ENCODE peak calls at places on chromosomes 11 and 22, in nine cellular contexts. W, Y, L, U, O, A, E, B and J are unnamed samples.
A peak's percentile ranks its signal among the peaks of the same experiment; 100 is the strongest.

GRCh38 chr22:38097557-38098409 is 12.7 kb downstream of the BAIAP2L2 start:
- DNase-seq in U (no peak), E (no peak), O (no peak), A (no peak), Y (peak; percentile 95), B (no peak), L (no peak), W (no peak), J (no peak)

GRCh38 chr11:18171377-18172000 is 1.1 kb upstream of the MRGPRX4 start:
- DNase-seq in O (no peak), E (peak; percentile 27), L (no peak), A (no peak), Y (peak; percentile 81), B (no peak), U (no peak), W (peak; percentile 54), J (peak; percentile 45)

GRCh38 chr11:69460540-69461257 is 20.8 kb upstream of the LINC01488 start:
- DNase-seq in E (no peak), L (no peak), O (no peak), B (peak; percentile 28), W (no peak), U (peak; percentile 85), Y (no peak), A (no peak), J (no peak)

GRCh38 chr11:6251990-6252473 is 7.6 kb upstream of the CCKBR start:
- DNase-seq in E (no peak), U (no peak), A (no peak), B (no peak), W (no peak), O (no peak), L (no peak), Y (no peak), J (no peak)

GRCh38 chr11:3865388-3866193 is 10.1 kb downstream of the STIM1 start:
- DNase-seq in E (no peak), U (peak; percentile 60), L (no peak), W (no peak), Y (no peak), B (peak; percentile 18), O (no peak), A (no peak), J (peak; percentile 62)

GRCh38 chr11:108069947-108070346 is 51.4 kb upstream of the ACAT1 start:
- DNase-seq in B (peak; percentile 13), Y (no peak), A (no peak), L (no peak), E (no peak), O (no peak), W (no peak), U (peak; percentile 71), J (peak; percentile 58)

GRCh38 chr11:69898123-69898522 is 78.9 kb upstream of the FGF3 start:
- DNase-seq in O (no peak), Y (no peak), A (no peak), L (no peak), W (no peak), E (no peak), U (no peak), B (no peak), J (no peak)

GRCh38 chr11:112518371-112518770 is 257.7 kb upstream of the PLET1 start:
- DNase-seq in U (no peak), W (no peak), L (no peak), Y (no peak), B (no peak), A (no peak), E (no peak), O (no peak), J (no peak)

GRCh38 chr22:30439226-30439625 is 13.7 kb downstream of the MTFP1 start:
- DNase-seq in O (no peak), U (no peak), A (no peak), E (no peak), W (no peak), L (no peak), Y (no peak), B (no peak), J (no peak)

GRCh38 chr22:37624017-37624365 is 15.4 kb downstream of the GGA1 start:
- DNase-seq in U (no peak), L (no peak), Y (no peak), B (no peak), E (no peak), A (no peak), W (no peak), O (no peak), J (no peak)

GRCh38 chr22:40637181-40638150 is 947 bp upstream of the MRTFA start:
- DNase-seq in B (peak; percentile 14), L (peak; percentile 62), E (no peak), W (no peak), Y (peak; percentile 48), O (peak; percentile 32), A (no peak), U (no peak), J (no peak)

GRCh38 chr11:103681855-103682254 is 354.6 kb upstream of the DDI1 start:
- DNase-seq in Y (no peak), W (no peak), U (no peak), O (no peak), L (no peak), E (no peak), B (no peak), A (no peak), J (no peak)

GRCh38 chr22:24359452-24360120 is 67.8 kb upstream of the ADORA2A start:
- DNase-seq in Y (no peak), W (no peak), U (no peak), B (no peak), L (no peak), O (no peak), A (no peak), E (no peak), J (no peak)

GRCh38 chr11:67647471-67647870 is 3.1 kb downstream of the ACY3 start:
- DNase-seq in O (no peak), A (no peak), B (no peak), U (no peak), Y (peak; percentile 38), W (no peak), E (no peak), L (no peak), J (no peak)

GRCh38 chr22:34370711-34371110 is 450.4 kb upstream of the LARGE1 start:
- DNase-seq in E (no peak), L (no peak), U (no peak), B (no peak), Y (no peak), O (no peak), A (no peak), W (no peak), J (no peak)

GRCh38 chr22:49538006-49538405 is 289.7 kb downstream of the BRD1 start:
- DNase-seq in U (no peak), E (no peak), Y (peak; percentile 32), O (no peak), W (no peak), B (no peak), L (no peak), A (no peak), J (no peak)

GRCh38 chr11:105297463-105297862 is 157.9 kb upstream of the CARD18 start:
- DNase-seq in O (no peak), B (no peak), A (no peak), L (no peak), W (no peak), U (peak; percentile 22), E (no peak), Y (no peak), J (no peak)

GRCh38 chr22:32205974-32206773 is 1.3 kb upstream of the RFPL2 start:
- DNase-seq in B (no peak), O (no peak), A (no peak), Y (peak; percentile 80), E (no peak), U (no peak), W (no peak), L (no peak), J (no peak)

GRCh38 chr22:38080468-38080846 is 3.5 kb downstream of the SLC16A8 start:
- DNase-seq in E (no peak), A (no peak), O (no peak), U (no peak), W (no peak), L (no peak), B (no peak), Y (no peak), J (no peak)

GRCh38 chr11:20158597-20159257 is 1.5 kb downstream of the DBX1 start:
- DNase-seq in Y (peak; percentile 94), U (peak; percentile 69), A (no peak), O (no peak), E (no peak), L (no peak), W (peak; percentile 69), B (no peak), J (peak; percentile 57)